ENCODE peak calls at places on chromosomes 3 and 15, in nine cellular contexts. W, U, R, Y, D, A, K, F and B are unnamed samples.

GRCh38 chr3:168442502-168442901 is 346.8 kb upstream of the GOLIM4 start:
- DNase-seq in A (no peak), F (no peak), R (no peak), U (no peak), K (no peak), Y (no peak), W (no peak), D (no peak), B (no peak)

GRCh38 chr3:101244212-101244575 is 76.2 kb downstream of the IMPG2 start:
- DNase-seq in A (no peak), W (no peak), Y (no peak), F (no peak), K (no peak), D (no peak), U (no peak), R (no peak), B (no peak)

GRCh38 chr3:190064112-190064511 is 56.6 kb downstream of the P3H2 start:
- DNase-seq in Y (no peak), A (peak; percentile 25), K (no peak), F (no peak), U (no peak), R (no peak), D (peak; percentile 92), W (peak; percentile 37), B (no peak)

GRCh38 chr15:43958894-43959330 is 132.1 kb downstream of the WDR76 start:
- DNase-seq in U (no peak), K (no peak), R (no peak), D (peak; percentile 44), Y (no peak), W (no peak), A (no peak), F (no peak), B (no peak)

GRCh38 chr3:105979961-105980360 is 111.1 kb upstream of the CBLB start:
- DNase-seq in Y (no peak), K (no peak), D (no peak), W (no peak), F (no peak), R (no peak), U (no peak), A (no peak), B (no peak)

GRCh38 chr3:188076176-188076575 is 77.8 kb upstream of the LPP start:
- DNase-seq in W (no peak), R (no peak), K (no peak), U (no peak), D (peak; percentile 24), A (no peak), F (no peak), Y (peak; percentile 28), B (no peak)

GRCh38 chr3:183253961-183254815 is 1.1 kb downstream of the B3GNT5 start:
- DNase-seq in W (no peak), K (peak; percentile 48), D (no peak), R (peak; percentile 47), Y (peak; percentile 53), U (no peak), A (peak; percentile 54), F (peak; percentile 49), B (peak; percentile 45)

GRCh38 chr3:45381168-45381852 is 7.1 kb upstream of the LARS2 start:
- DNase-seq in Y (no peak), U (no peak), W (no peak), R (no peak), D (no peak), K (peak; percentile 52), F (no peak), A (no peak), B (no peak)

GRCh38 chr3:113254171-113254947 is 43.0 kb downstream of the BOC start:
- DNase-seq in A (no peak), W (no peak), U (no peak), R (no peak), F (no peak), D (no peak), Y (no peak), K (no peak), B (no peak)

GRCh38 chr3:127984241-127984975 is 67.8 kb upstream of the SEC61A1 start:
- DNase-seq in W (no peak), F (no peak), A (no peak), U (peak; percentile 31), D (no peak), R (no peak), Y (no peak), K (no peak), B (no peak)

GRCh38 chr3:45964139-45964538 is 20.9 kb downstream of the CXCR6 start:
- DNase-seq in A (no peak), D (no peak), W (no peak), U (no peak), Y (no peak), R (no peak), F (no peak), K (no peak), B (no peak)